ENCODE peak calls at places on chromosomes 6 and 20, in seven cellular contexts. D, U, T, C, W, X and O are unnamed samples.

GRCh38 chr6:142868917-142869316 is 76.1 kb downstream of the HIVEP2 start:
- DNase-seq in W (no peak), T (no peak), X (no peak), U (no peak), D (no peak), C (no peak), O (no peak)

GRCh38 chr20:25011261-25011660 is 18.7 kb upstream of the APMAP start:
- DNase-seq in D (no peak), X (no peak), U (no peak), W (no peak), T (no peak), C (no peak), O (no peak)

GRCh38 chr6:128036808-128037570 is 136.1 kb upstream of the THEMIS start:
- DNase-seq in T (no peak), X (no peak), D (no peak), U (no peak), C (no peak), W (no peak), O (peak; percentile 27)

GRCh38 chr6:136609878-136610706 is 59.9 kb upstream of the MAP7 start:
- DNase-seq in X (peak; percentile 98), C (peak; percentile 66), U (no peak), T (no peak), D (peak; percentile 98), W (peak; percentile 100), O (peak; percentile 97)

GRCh38 chr6:159170999-159171712 is 2.0 kb downstream of the FNDC1 start:
- DNase-seq in C (no peak), U (peak; percentile 22), W (peak; percentile 11), T (no peak), X (peak; percentile 36), D (no peak), O (no peak)

GRCh38 chr6:63640062-63640461 is 4.5 kb downstream of the PHF3 start:
- DNase-seq in W (peak; percentile 85), U (no peak), X (no peak), T (no peak), C (no peak), D (no peak), O (peak; percentile 38)

GRCh38 chr6:12012231-12012565 is at the start of gene HIVEP1:
- DNase-seq in C (no peak), D (no peak), X (no peak), W (no peak), U (peak; percentile 79), T (peak; percentile 71), O (no peak)

GRCh38 chr6:127022297-127022696 is 96.2 kb upstream of the RSPO3 start:
- DNase-seq in U (no peak), W (no peak), D (no peak), C (no peak), X (no peak), T (no peak), O (peak; percentile 5)

GRCh38 chr6:3343089-3343901 is 84.5 kb downstream of the PSMG4 start:
- DNase-seq in U (no peak), W (no peak), D (no peak), T (no peak), C (no peak), X (no peak), O (no peak)

GRCh38 chr6:64680446-64680845 is 1026.6 kb downstream of the EYS start:
- DNase-seq in C (no peak), X (no peak), W (peak; percentile 1), T (no peak), U (no peak), D (no peak), O (no peak)

GRCh38 chr6:105227292-105227628 is 47.4 kb upstream of the POPDC3 start:
- DNase-seq in X (no peak), W (no peak), T (no peak), D (no peak), C (no peak), U (no peak), O (no peak)

GRCh38 chr20:58310291-58310782 is 822 bp downstream of the RAB22A start:
- DNase-seq in C (no peak), X (no peak), D (no peak), W (peak; percentile 83), T (no peak), U (no peak), O (no peak)

GRCh38 chr20:41365785-41366545 is 653 bp downstream of the EMILIN3 start:
- DNase-seq in X (no peak), T (no peak), D (no peak), W (no peak), C (no peak), U (peak; percentile 62), O (no peak)

GRCh38 chr6:35360349-35361138 is 18.2 kb downstream of the PPARD start:
- DNase-seq in X (no peak), U (no peak), W (peak; percentile 76), T (peak; percentile 85), C (no peak), D (no peak), O (no peak)

GRCh38 chr6:90820436-90820835 is 233.6 kb upstream of the MAP3K7 start:
- DNase-seq in U (no peak), X (no peak), W (peak; percentile 79), C (no peak), T (no peak), D (no peak), O (no peak)

GRCh38 chr6:106309766-106310373 is 15.7 kb downstream of the ATG5 start:
- DNase-seq in U (no peak), X (no peak), C (no peak), T (no peak), W (peak; percentile 67), D (peak; percentile 23), O (peak; percentile 27)

GRCh38 chr6:55490871-55491270 is 88.1 kb downstream of the HMGCLL1 start:
- DNase-seq in U (no peak), T (no peak), D (no peak), X (no peak), W (no peak), C (no peak), O (no peak)

GRCh38 chr6:26045046-26045938 is 41.9 kb upstream of the HFE start:
- DNase-seq in T (peak; percentile 65), X (peak; percentile 82), W (peak; percentile 90), U (no peak), D (no peak), C (peak; percentile 82), O (peak; percentile 81)

GRCh38 chr20:58224097-58224496 is 4.4 kb downstream of the ANKRD60 start:
- DNase-seq in X (no peak), U (no peak), W (no peak), D (no peak), T (no peak), C (no peak), O (no peak)

GRCh38 chr6:89887452-89888137 is 6.7 kb upstream of the GJA10 start:
- DNase-seq in D (no peak), C (no peak), X (no peak), T (no peak), U (no peak), W (no peak), O (no peak)

GRCh38 chr6:44332585-44332984 is 9.9 kb upstream of the SPATS1 start:
- DNase-seq in D (no peak), T (no peak), C (no peak), X (no peak), U (no peak), W (no peak), O (no peak)

GRCh38 chr6:5439749-5440148 is 178.4 kb downstream of the FARS2 start:
- DNase-seq in W (peak; percentile 26), T (no peak), X (no peak), C (no peak), U (no peak), D (no peak), O (no peak)

GRCh38 chr6:44245912-44246662 is 814 bp upstream of the HSP90AB1 start:
- DNase-seq in T (peak; percentile 96), U (peak; percentile 95), W (peak; percentile 66), X (peak; percentile 26), D (peak; percentile 89), C (no peak), O (no peak)

GRCh38 chr6:135281227-135281626 is 100.1 kb downstream of the MYB start:
- DNase-seq in C (no peak), U (no peak), X (no peak), D (no peak), T (no peak), W (no peak), O (no peak)

GRCh38 chr6:166839569-166839968 is 116.8 kb downstream of the RNASET2 start:
- DNase-seq in D (no peak), U (no peak), W (no peak), C (no peak), T (no peak), X (no peak), O (no peak)

GRCh38 chr6:44563397-44563796 is 175.9 kb downstream of the CDC5L start:
- DNase-seq in W (peak; percentile 87), C (no peak), U (no peak), T (no peak), X (no peak), D (no peak), O (no peak)

GRCh38 chr6:53461682-53462081 is 83.2 kb downstream of the GCLC start:
- DNase-seq in W (no peak), T (no peak), U (peak; percentile 20), D (no peak), C (no peak), X (no peak), O (no peak)

GRCh38 chr6:144411506-144412165 is 126.5 kb downstream of the UTRN start:
- DNase-seq in D (no peak), U (peak; percentile 19), T (no peak), X (no peak), C (no peak), W (peak; percentile 64), O (no peak)
- H3K4me3 ChIP-seq in D (no peak overlapping the region), U (no peak overlapping the region), T (no peak overlapping the region), X (peak overlapping the region; percentile 17), C (no peak overlapping the region), W (no peak overlapping the region), O (no peak overlapping the region)

GRCh38 chr6:47307362-47308222 is 2.1 kb downstream of the TNFRSF21 start:
- DNase-seq in D (no peak), T (no peak), W (no peak), X (no peak), U (no peak), C (no peak), O (no peak)
- H3K4me3 ChIP-seq in D (peak overlapping the region; percentile 73), T (peak overlapping the region; percentile 86), W (peak overlapping the region; percentile 60), X (peak overlapping the region; percentile 95), U (peak overlapping the region; percentile 73), C (no peak overlapping the region), O (peak overlapping the region; percentile 71)

GRCh38 chr20:3733119-3733995 is 872 bp downstream of the HSPA12B start:
- DNase-seq in D (no peak), U (no peak), X (no peak), T (peak; percentile 55), C (no peak), W (no peak), O (no peak)
- H3K4me3 ChIP-seq in D (no peak overlapping the region), U (no peak overlapping the region), X (no peak overlapping the region), T (peak overlapping the region; percentile 64), C (peak overlapping the region; percentile 52), W (no peak overlapping the region), O (no peak overlapping the region)

GRCh38 chr6:131134950-131135243 is 370 bp upstream of the AKAP7 start:
- DNase-seq in X (no peak), W (no peak), U (no peak), D (no peak), T (no peak), C (no peak), O (no peak)
- H3K4me3 ChIP-seq in X (peak overlapping the region; percentile 70), W (peak overlapping the region; percentile 62), U (peak overlapping the region; percentile 58), D (peak overlapping the region; percentile 45), T (peak overlapping the region; percentile 96), C (peak overlapping the region; percentile 94), O (peak overlapping the region; percentile 52)